ENCODE peak calls at places on chromosomes 6 and 20, in four cellular contexts. Z is tibial nerve, I is astrocyte of the spinal cord, Q is lower lobe of right lung. H is an unnamed sample.

GRCh38 chr6:21826031-21826430 is 232.5 kb downstream of the SOX4 start:
- DNase-seq in I (peak), Q (no peak), Z (no peak), H (no peak)

GRCh38 chr6:106540907-106541306 is 88.4 kb downstream of the RTN4IP1 start:
- DNase-seq in Z (no peak), Q (no peak), I (no peak), H (peak)

GRCh38 chr20:3782597-3782996 is 1.3 kb upstream of the SPEF1 start:
- DNase-seq in I (no peak), Z (no peak), Q (peak), H (no peak)

GRCh38 chr6:72930733-72931132 is 294.6 kb downstream of the KHDC1L start:
- DNase-seq in Q (no peak), I (no peak), Z (no peak), H (no peak)

GRCh38 chr20:62238569-62239277 is 402 bp downstream of the OSBPL2 start:
- DNase-seq in I (no peak), Z (no peak), Q (peak), H (no peak)

GRCh38 chr20:59518881-59519706 is 85.2 kb upstream of the PHACTR3 start:
- DNase-seq in Z (no peak), I (peak), Q (no peak), H (peak)

GRCh38 chr6:47161176-47161687 is 119.1 kb upstream of the ADGRF1 start:
- DNase-seq in I (peak), Z (no peak), Q (no peak), H (peak)

GRCh38 chr6:139282684-139283083 is 9.1 kb downstream of the TXLNB start:
- DNase-seq in Z (no peak), I (no peak), Q (no peak), H (no peak)

GRCh38 chr6:66568271-66568670 is 861.2 kb upstream of the EYS start:
- DNase-seq in Q (no peak), Z (no peak), I (no peak), H (no peak)

GRCh38 chr6:7171733-7172132 is 64.0 kb downstream of the RREB1 start:
- DNase-seq in I (no peak), Q (no peak), Z (no peak), H (no peak)

DNA sequence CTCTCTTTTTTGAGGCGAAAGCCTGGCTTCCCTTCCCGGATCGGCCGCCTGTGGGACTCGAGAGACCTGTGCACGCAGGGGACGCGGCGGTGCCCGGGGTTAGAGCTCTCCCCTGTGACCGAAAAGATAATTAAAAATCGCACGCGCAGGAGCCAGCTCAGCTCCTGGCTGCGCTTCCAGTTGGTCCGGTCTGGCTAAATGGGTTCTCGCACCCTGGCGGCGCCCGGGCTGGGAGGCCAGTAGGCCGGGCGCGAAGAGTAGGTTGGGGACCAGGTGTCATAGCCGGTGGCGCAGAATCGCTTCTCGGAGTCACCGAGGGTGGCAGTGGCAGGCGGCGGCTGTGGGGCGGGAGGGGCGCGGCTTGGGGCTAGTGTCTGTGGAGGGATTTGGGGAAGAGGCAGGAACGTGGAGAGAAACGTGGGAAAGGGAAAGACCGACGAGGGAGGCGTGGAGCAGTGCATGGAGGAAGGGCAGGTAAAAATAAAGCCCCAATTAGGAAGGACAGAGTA is 41.9 kb upstream of the SUPT3H start:
- DNase-seq in Z (peak), Q (peak), I (peak), H (peak)
- TF ChIP-seq CTCF in Z (peak), Q (peak), I (peak), H (no peak)

DNA sequence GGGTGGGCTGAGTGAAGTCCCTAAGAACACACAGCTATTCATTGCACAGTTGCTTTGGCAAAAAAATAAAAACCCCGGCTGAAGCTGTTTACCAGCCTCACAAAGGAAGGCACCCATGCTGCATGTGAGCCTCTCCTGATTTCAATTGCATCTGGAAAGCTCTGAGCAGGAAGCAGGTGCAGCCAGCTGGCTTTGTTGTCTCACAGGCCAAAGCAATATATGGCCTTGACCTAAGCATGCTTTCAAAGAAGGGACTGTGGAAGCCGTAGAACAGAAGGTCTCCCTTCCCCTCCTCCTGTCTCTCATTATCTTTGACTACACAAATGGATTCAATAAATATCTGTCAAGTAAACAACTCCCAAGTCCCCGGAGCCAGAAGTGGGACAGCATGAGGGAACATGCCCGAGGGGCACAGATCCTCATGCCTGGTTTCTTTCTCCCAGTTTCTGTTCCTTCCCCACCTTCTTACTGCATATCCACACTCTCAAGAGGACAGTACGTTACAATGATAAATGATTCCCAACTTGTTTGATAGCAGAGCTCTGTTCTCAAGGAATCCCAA is 57.2 kb upstream of the PCSK2 start:
- DNase-seq in Q (no peak), Z (no peak), I (no peak), H (no peak)
- H3K4me3 ChIP-seq in Q (no peak), Z (no peak), I (no peak), H (no peak)

GRCh38 chr6:10033223-10033829 is 381.5 kb downstream of the TFAP2A start:
- DNase-seq in Q (no peak), I (peak), Z (no peak), H (no peak)

GRCh38 chr6:10028202-10028601 is 386.7 kb downstream of the TFAP2A start:
- DNase-seq in Z (no peak), I (no peak), Q (no peak), H (no peak)

GRCh38 chr6:10030942-10031537 is 383.8 kb downstream of the TFAP2A start:
- DNase-seq in Z (no peak), I (no peak), Q (no peak), H (no peak)
- TF ChIP-seq CTCF in Z (peak), I (no peak), Q (peak), H (peak)

GRCh38 chr20:64050261-64051032 is 1.0 kb upstream of the SOX18 start:
- DNase-seq in I (no peak), Q (no peak), Z (no peak), H (no peak)

GRCh38 chr20:64048402-64049044 is 916 bp downstream of the SOX18 start:
- DNase-seq in I (no peak), Z (no peak), Q (no peak), H (no peak)

GRCh38 chr20:64047968-64048401 is 1.5 kb downstream of the SOX18 start:
- DNase-seq in Q (no peak), Z (no peak), I (no peak), H (no peak)

GRCh38 chr20:64049887-64050260 is 435 bp upstream of the SOX18 start:
- DNase-seq in Q (no peak), Z (no peak), I (no peak), H (no peak)

DNA sequence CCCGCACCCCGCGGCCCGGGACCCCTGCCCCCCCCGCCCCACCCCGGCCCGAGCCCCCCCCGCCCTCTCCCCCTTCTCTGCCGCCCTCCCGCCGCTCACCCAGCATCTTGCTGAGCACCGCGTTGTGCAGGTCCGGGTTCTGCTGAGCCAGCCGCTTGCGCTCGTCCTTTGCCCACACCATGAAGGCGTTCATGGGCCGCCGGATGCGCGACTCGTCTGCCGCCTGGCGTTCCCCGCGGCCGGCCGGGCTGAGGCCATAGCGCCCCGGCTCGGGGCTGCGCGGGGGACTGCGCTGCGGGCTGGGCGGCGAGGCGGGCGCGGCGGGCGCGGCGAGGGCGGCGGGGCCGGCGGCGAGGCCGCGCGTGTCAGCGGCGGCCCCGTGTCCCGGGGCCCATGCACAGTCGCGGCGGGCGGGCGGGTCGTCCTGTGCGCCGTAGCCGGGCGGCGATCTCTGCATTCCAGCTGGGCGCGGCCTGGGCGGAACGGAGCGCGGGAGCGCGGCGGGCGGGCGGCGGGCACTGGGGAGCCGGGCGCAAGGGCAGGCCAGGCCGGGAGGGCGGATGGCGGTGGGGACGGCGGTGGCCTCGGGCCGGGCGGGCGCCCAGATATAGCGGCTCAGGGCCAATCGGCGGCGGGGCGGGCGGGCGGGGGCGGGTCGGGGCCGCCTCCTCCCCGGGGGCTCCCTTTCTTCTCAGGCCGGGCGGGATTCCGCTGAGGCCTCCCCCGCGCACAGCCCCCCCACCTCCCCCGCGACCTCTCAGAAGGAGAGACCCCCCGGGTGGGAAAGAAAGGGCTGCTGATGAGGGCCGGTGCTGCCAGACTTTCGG is at the start of gene SOX18:
- DNase-seq in Z (no peak), I (no peak), Q (no peak), H (peak)
- H3K4me3 ChIP-seq in Z (no peak), I (no peak), Q (peak), H (no peak)

GRCh38 chr20:1108437-1108920 is 9.9 kb upstream of the PSMF1 start:
- DNase-seq in I (peak), Q (peak), Z (peak), H (peak)
- TF ChIP-seq CTCF in I (peak), Q (peak), Z (peak), H (peak)